ENCODE peak calls at places on chromosomes 1 and 21, in five cellular contexts. L, P, K, Z and J are unnamed samples.

GRCh38 chr1:229286099-229286766 is 15.3 kb downstream of the RAB4A start:
- DNase-seq in L (no peak), P (no peak), K (no peak), Z (no peak), J (no peak)

GRCh38 chr1:4023678-4024077 is 123.6 kb upstream of the C1orf174 start:
- DNase-seq in L (no peak), P (no peak), K (no peak), Z (no peak), J (no peak)

GRCh38 chr1:119275145-119275929 is 93.2 kb upstream of the HAO2 start:
- DNase-seq in L (peak), P (peak), K (peak), Z (peak), J (no peak)

GRCh38 chr1:242239394-242239793 is 240.5 kb upstream of the MAP1LC3C start:
- DNase-seq in L (no peak), P (no peak), K (no peak), Z (no peak), J (no peak)

GRCh38 chr1:14627608-14628489 is 29.4 kb downstream of the KAZN start:
- DNase-seq in L (no peak), P (no peak), K (no peak), Z (no peak), J (no peak)

GRCh38 chr1:119974013-119974412 is 77.7 kb upstream of the ADAM30 start:
- DNase-seq in L (no peak), P (no peak), K (peak), Z (no peak), J (no peak)

GRCh38 chr21:27320868-27321267 is 354.0 kb upstream of the ADAMTS5 start:
- DNase-seq in L (no peak), P (no peak), K (no peak), Z (no peak), J (no peak)

GRCh38 chr1:12531169-12531479 is 86.9 kb downstream of the DHRS3 start:
- DNase-seq in L (no peak), P (no peak), K (no peak), Z (no peak), J (no peak)

GRCh38 chr1:164320780-164321683 is 238.0 kb upstream of the PBX1 start:
- DNase-seq in L (peak), P (no peak), K (no peak), Z (no peak), J (peak)

GRCh38 chr1:19922015-19922688 is 1.3 kb downstream of the PLA2G2E start:
- DNase-seq in L (no peak), P (no peak), K (no peak), Z (no peak), J (no peak)

GRCh38 chr1:214912127-214912526 is 170.4 kb upstream of the KCNK2 start:
- DNase-seq in L (no peak), P (no peak), K (no peak), Z (no peak), J (no peak)

GRCh38 chr1:150764617-150765090 is 924 bp downstream of the CTSS start:
- DNase-seq in L (peak), P (peak), K (no peak), Z (no peak), J (no peak)

GRCh38 chr1:24498589-24498988 is 4.0 kb upstream of the RCAN3 start:
- DNase-seq in L (no peak), P (no peak), K (no peak), Z (no peak), J (no peak)

GRCh38 chr1:234357831-234358230 is 15.4 kb upstream of the COA6 start:
- DNase-seq in L (no peak), P (no peak), K (no peak), Z (no peak), J (no peak)

GRCh38 chr1:25727026-25727818 is 72.8 kb upstream of the SELENON start:
- DNase-seq in L (no peak), P (no peak), K (no peak), Z (no peak), J (no peak)

GRCh38 chr1:5798151-5798730 is 194.0 kb downstream of the NPHP4 start:
- DNase-seq in L (no peak), P (no peak), K (no peak), Z (no peak), J (no peak)

GRCh38 chr1:26768755-26769154 is 19.0 kb upstream of the PIGV start:
- DNase-seq in L (peak), P (no peak), K (no peak), Z (no peak), J (no peak)

GRCh38 chr1:12155328-12155727 is 11.5 kb upstream of the TNFRSF1B start:
- DNase-seq in L (no peak), P (no peak), K (no peak), Z (no peak), J (no peak)

GRCh38 chr1:182147136-182147815 is 85.8 kb upstream of the ZNF648 start:
- DNase-seq in L (peak), P (peak), K (no peak), Z (peak), J (no peak)

GRCh38 chr1:23122023-23122738 is 46.5 kb downstream of the LUZP1 start:
- DNase-seq in L (peak), P (no peak), K (no peak), Z (no peak), J (no peak)

GRCh38 chr1:230899845-230900251 is 31.5 kb upstream of the C1orf198 start:
- DNase-seq in L (peak), P (peak), K (no peak), Z (no peak), J (no peak)

GRCh38 chr1:219304227-219305226 is 130.8 kb downstream of the LYPLAL1 start:
- DNase-seq in L (peak), P (peak), K (peak), Z (no peak), J (no peak)

GRCh38 chr21:37631319-37632117 is 264.9 kb downstream of the DYRK1A start:
- DNase-seq in L (no peak), P (no peak), K (peak), Z (peak), J (no peak)

GRCh38 chr1:113912594-113913311 is 7.6 kb downstream of the DCLRE1B start:
- DNase-seq in L (peak), P (no peak), K (no peak), Z (no peak), J (no peak)

GRCh38 chr1:61318319-61319125 is 236.2 kb downstream of the NFIA start:
- DNase-seq in L (peak), P (peak), K (no peak), Z (peak), J (no peak)

GRCh38 chr1:49045371-49045770 is 268.7 kb upstream of the BEND5 start:
- DNase-seq in L (no peak), P (no peak), K (no peak), Z (no peak), J (no peak)

GRCh38 chr1:8353386-8353785 is 35.5 kb downstream of the SLC45A1 start:
- DNase-seq in L (no peak), P (no peak), K (no peak), Z (no peak), J (no peak)

GRCh38 chr1:170604065-170604464 is 59.9 kb upstream of the PRRX1 start:
- DNase-seq in L (no peak), P (no peak), K (no peak), Z (no peak), J (no peak)

GRCh38 chr1:19033926-19034680 is 77.6 kb upstream of the IFFO2 start:
- DNase-seq in L (peak), P (no peak), K (peak), Z (no peak), J (no peak)

GRCh38 chr1:246121533-246121932 is 385.5 kb downstream of the SMYD3 start:
- DNase-seq in L (no peak), P (no peak), K (no peak), Z (no peak), J (no peak)

GRCh38 chr1:192969091-192969490 is 90.1 kb downstream of the UCHL5 start:
- DNase-seq in L (no peak), P (no peak), K (no peak), Z (no peak), J (no peak)

GRCh38 chr1:248756636-248757035 is 1.1 kb upstream of the LYPD8 start:
- DNase-seq in L (no peak), P (no peak), K (no peak), Z (no peak), J (no peak)
- TF ChIP-seq CTCF in L (no peak), P (no peak), K (no peak), Z (no peak), J (no peak)

GRCh38 chr1:178502330-178502714 is 5.6 kb upstream of the CLEC20A start:
- DNase-seq in L (no peak), P (no peak), K (no peak), Z (no peak), J (no peak)

GRCh38 chr1:178498896-178499675 is 2.3 kb upstream of the CLEC20A start:
- DNase-seq in L (no peak), P (no peak), K (no peak), Z (no peak), J (no peak)

GRCh38 chr1:178500936-178501554 is 4.3 kb upstream of the CLEC20A start:
- DNase-seq in L (no peak), P (no peak), K (no peak), Z (no peak), J (peak)

GRCh38 chr1:178501705-178502329 is 5.1 kb upstream of the CLEC20A start:
- DNase-seq in L (peak), P (no peak), K (peak), Z (peak), J (peak)

DNA sequence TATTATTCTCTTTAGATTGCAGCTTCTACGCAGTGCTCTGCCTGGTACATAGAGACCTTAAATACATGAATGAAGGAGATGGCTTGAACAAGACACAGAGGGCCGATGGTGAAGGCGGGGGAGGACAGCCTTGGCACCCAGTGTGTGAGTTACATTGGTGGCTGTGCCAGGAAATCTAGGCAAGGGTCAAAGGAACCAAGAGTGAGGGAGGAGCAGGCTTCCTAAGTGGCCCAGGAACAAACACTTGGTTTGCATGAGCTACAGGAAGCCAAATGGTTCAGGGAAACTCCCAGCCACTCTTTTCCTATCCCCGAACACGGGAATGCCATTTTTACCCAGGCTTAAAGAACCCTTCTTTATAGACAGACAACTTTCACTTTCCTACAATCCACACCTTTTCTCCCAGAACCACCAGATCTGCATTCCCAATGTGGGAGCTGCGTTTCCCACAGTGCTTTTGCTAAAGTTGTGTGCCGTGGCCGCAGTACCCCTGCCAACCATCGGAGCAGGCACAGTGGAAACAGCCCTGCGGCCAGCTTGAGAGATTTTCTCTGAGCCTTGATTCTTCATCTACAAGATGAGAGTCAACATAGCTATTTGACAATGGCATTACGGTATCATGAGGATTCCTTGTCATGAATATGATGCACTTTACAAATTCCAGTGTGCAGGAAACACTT is 3.5 kb upstream of the CLEC20A start:
- DNase-seq in L (no peak), P (no peak), K (no peak), Z (no peak), J (peak)
- TF ChIP-seq CTCF in L (peak), P (peak), K (no peak), Z (peak), J (no peak)

GRCh38 chr1:202967684-202968281 is 726 bp upstream of the CYB5R1 start:
- DNase-seq in L (no peak), P (no peak), K (no peak), Z (peak), J (no peak)
- TF ChIP-seq CTCF in L (no peak), P (no peak), K (no peak), Z (no peak), J (no peak)

GRCh38 chr1:212791676-212792395 is at the start of the genes NSL1 and TATDN3:
- DNase-seq in L (peak), P (peak), K (peak), Z (peak), J (peak)
- TF ChIP-seq CTCF in L (no peak), P (no peak), K (no peak), Z (no peak), J (no peak)

GRCh38 chr1:70465911-70466310 is 54.8 kb downstream of the CTH start:
- DNase-seq in L (no peak), P (no peak), K (no peak), Z (no peak), J (no peak)
- TF ChIP-seq CTCF in L (no peak), P (no peak), K (no peak), Z (no peak), J (no peak)

DNA sequence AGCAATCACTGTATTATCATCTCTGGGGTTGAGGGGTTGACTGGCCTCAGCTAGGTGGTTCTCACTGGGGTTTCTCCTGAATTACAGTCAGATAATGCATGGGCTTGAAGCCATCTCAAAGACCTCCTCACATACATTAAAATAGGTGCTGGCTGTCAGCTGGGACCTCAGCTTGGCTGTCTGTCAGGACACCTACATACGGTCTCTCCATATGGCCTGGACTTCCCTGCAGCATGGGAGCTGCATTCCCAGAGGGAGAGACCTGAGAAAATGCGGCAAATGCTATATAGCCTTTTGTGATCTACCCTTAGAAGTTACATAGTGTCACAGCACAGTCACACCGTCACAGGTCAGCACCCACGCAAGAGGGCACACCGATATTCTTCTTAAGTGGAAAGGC is 93.6 kb downstream of the TSEN15 start:
- DNase-seq in L (no peak), P (no peak), K (no peak), Z (no peak), J (no peak)
- TF ChIP-seq CTCF in L (no peak), P (no peak), K (no peak), Z (no peak), J (no peak)

GRCh38 chr1:65457868-65458267 is 37.4 kb downstream of the LEPR start:
- DNase-seq in L (no peak), P (no peak), K (no peak), Z (no peak), J (no peak)

GRCh38 chr1:65459397-65459768 is 38.9 kb downstream of the LEPR start:
- DNase-seq in L (peak), P (no peak), K (peak), Z (no peak), J (no peak)

GRCh38 chr1:65456481-65456880 is 36.0 kb downstream of the LEPR start:
- DNase-seq in L (no peak), P (no peak), K (no peak), Z (no peak), J (no peak)

GRCh38 chr1:65458730-65459396 is 38.4 kb downstream of the LEPR start:
- DNase-seq in L (peak), P (no peak), K (no peak), Z (no peak), J (no peak)
- TF ChIP-seq CTCF in L (no peak), P (no peak), K (no peak), Z (no peak), J (no peak)

GRCh38 chr21:36079671-36080070 is 9.8 kb downstream of the CBR1 start:
- DNase-seq in L (no peak), P (no peak), K (no peak), Z (no peak), J (no peak)

GRCh38 chr21:36079010-36079649 is 9.3 kb downstream of the CBR1 start:
- DNase-seq in L (no peak), P (no peak), K (no peak), Z (no peak), J (no peak)

GRCh38 chr21:36077758-36078157 is 7.9 kb downstream of the CBR1 start:
- DNase-seq in L (no peak), P (no peak), K (no peak), Z (no peak), J (no peak)

GRCh38 chr21:36082140-36082742 is 12.4 kb downstream of the CBR1 start:
- DNase-seq in L (no peak), P (no peak), K (no peak), Z (no peak), J (no peak)

GRCh38 chr21:36080386-36080785 is 10.6 kb downstream of the CBR1 start:
- DNase-seq in L (no peak), P (no peak), K (peak), Z (no peak), J (no peak)
- TF ChIP-seq CTCF in L (no peak), P (no peak), K (no peak), Z (no peak), J (no peak)

DNA sequence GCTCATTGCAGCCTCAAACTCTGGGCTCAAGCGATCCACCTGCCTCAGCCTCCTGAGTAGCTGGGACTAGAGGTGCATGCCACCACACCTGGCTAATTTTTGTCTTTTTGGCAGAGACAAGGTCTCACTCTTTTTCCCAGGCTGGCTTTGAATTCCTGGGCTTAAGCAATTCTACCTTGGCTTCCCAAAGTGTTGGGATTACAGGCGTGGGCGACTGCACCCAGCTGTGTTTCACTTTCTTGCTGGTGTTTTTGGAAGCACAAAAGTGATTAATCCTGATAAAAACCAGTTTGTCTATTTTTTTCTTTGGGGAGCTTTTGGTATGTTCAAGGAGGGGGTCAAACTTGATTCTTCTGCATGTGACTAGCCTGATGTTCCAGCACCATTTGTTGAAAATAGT is 19.3 kb downstream of the RNF11 start:
- DNase-seq in L (no peak), P (no peak), K (no peak), Z (no peak), J (no peak)
- TF ChIP-seq CTCF in L (no peak), P (no peak), K (no peak), Z (no peak), J (no peak)